ENCODE peak calls at places on chromosomes 6 and 20, in ten cellular contexts. J, U, C, A, G, K, Q, W, Y and X are unnamed samples.
A peak's percentile ranks its signal among the peaks of the same experiment; 100 is the strongest.

GRCh38 chr6:127843582-127843981 is 57.3 kb downstream of the THEMIS start:
- DNase-seq in J (no peak), U (no peak), C (no peak), A (no peak), G (no peak), K (no peak), Q (no peak), W (no peak), Y (no peak), X (no peak)

GRCh38 chr6:75300206-75300605 is 15.6 kb upstream of the TMEM30A start:
- DNase-seq in J (no peak), U (no peak), C (no peak), A (no peak), G (no peak), K (no peak), Q (peak; percentile 22), W (no peak), Y (no peak), X (no peak)

GRCh38 chr6:106360989-106361430 is 493 bp downstream of the CRYBG1 start:
- DNase-seq in J (peak; percentile 17), U (peak; percentile 48), C (no peak), A (peak; percentile 23), G (no peak), K (no peak), Q (no peak), W (peak; percentile 68), Y (peak; percentile 66), X (no peak)

GRCh38 chr20:38317422-38317821 is 13.5 kb downstream of the BPI start:
- DNase-seq in J (no peak), U (no peak), C (no peak), A (no peak), G (no peak), K (no peak), Q (no peak), W (no peak), Y (no peak), X (no peak)

GRCh38 chr6:163626073-163626867 is 211.8 kb downstream of the QKI start:
- DNase-seq in J (no peak), U (no peak), C (no peak), A (no peak), G (no peak), K (no peak), Q (peak; percentile 66), W (peak; percentile 69), Y (no peak), X (no peak)

GRCh38 chr6:132797975-132798819 is at the start of gene SLC18B1:
- DNase-seq in J (peak; percentile 54), U (peak; percentile 31), C (no peak), A (peak; percentile 32), G (no peak), K (no peak), Q (peak; percentile 34), W (peak; percentile 73), Y (peak; percentile 70), X (no peak)

GRCh38 chr6:32570363-32570905 is 19.2 kb downstream of the HLA-DRB1 start:
- DNase-seq in J (no peak), U (no peak), C (no peak), A (no peak), G (no peak), K (no peak), Q (no peak), W (no peak), Y (no peak), X (no peak)

GRCh38 chr6:168130683-168131371 is 51.8 kb upstream of the FRMD1 start:
- DNase-seq in J (no peak), U (no peak), C (no peak), A (no peak), G (no peak), K (no peak), Q (no peak), W (peak; percentile 51), Y (no peak), X (no peak)

GRCh38 chr20:53922901-53923314 is 147.5 kb downstream of the BCAS1 start:
- DNase-seq in J (no peak), U (peak; percentile 37), C (no peak), A (no peak), G (no peak), K (no peak), Q (no peak), W (no peak), Y (no peak), X (no peak)

GRCh38 chr6:165231581-165232276 is 77.7 kb downstream of the C6orf118 start:
- DNase-seq in J (no peak), U (peak; percentile 60), C (no peak), A (no peak), G (no peak), K (no peak), Q (no peak), W (no peak), Y (peak; percentile 71), X (no peak)

GRCh38 chr6:147322299-147323162 is 118.3 kb downstream of the STXBP5 start:
- DNase-seq in J (peak; percentile 19), U (peak; percentile 51), C (peak; percentile 31), A (no peak), G (no peak), K (peak; percentile 15), Q (peak; percentile 35), W (no peak), Y (no peak), X (peak; percentile 18)

GRCh38 chr6:2733324-2733723 is 17.4 kb downstream of the MYLK4 start:
- DNase-seq in J (peak; percentile 59), U (peak; percentile 17), C (no peak), A (no peak), G (no peak), K (no peak), Q (no peak), W (no peak), Y (no peak), X (no peak)

GRCh38 chr20:50101281-50101680 is 11.7 kb downstream of the UBE2V1 start:
- DNase-seq in J (no peak), U (no peak), C (no peak), A (no peak), G (no peak), K (no peak), Q (no peak), W (no peak), Y (no peak), X (no peak)

GRCh38 chr20:54598351-54598750 is 123.0 kb downstream of the DOK5 start:
- DNase-seq in J (no peak), U (no peak), C (no peak), A (no peak), G (no peak), K (no peak), Q (no peak), W (no peak), Y (no peak), X (no peak)